ENCODE peak calls at places on chromosome 19, in seven cellular contexts. F is HEK293T; K is AG09319; U is fibroblast of the aortic adventitia; L is T47D; H is naive thymus-derived CD8-positive, alpha-beta T cell; I is amygdala. Z is an unnamed sample.

GRCh38 chr19:2567580-2567979 is 91.7 kb downstream of the GADD45B start:
- DNase-seq in F (no peak), K (no peak), U (no peak), L (no peak), H (no peak), I (no peak), Z (no peak)

GRCh38 chr19:41753936-41754529 is 1.3 kb upstream of the CEACAM6 start:
- DNase-seq in F (peak), K (no peak), U (peak), L (no peak), H (peak), I (no peak), Z (no peak)

GRCh38 chr19:54969647-54970046 is 3.5 kb downstream of the NLRP2 start:
- DNase-seq in F (no peak), K (no peak), U (no peak), L (no peak), H (no peak), I (no peak), Z (no peak)

GRCh38 chr19:41957838-41958366 is 1.2 kb downstream of the RABAC1 start:
- DNase-seq in F (peak), K (peak), U (peak), L (peak), H (no peak), I (no peak), Z (peak)

GRCh38 chr19:5059191-5059579 is 90.3 kb downstream of the KDM4B start:
- DNase-seq in F (no peak), K (no peak), U (no peak), L (no peak), H (no peak), I (no peak), Z (no peak)

GRCh38 chr19:50514346-50515167 is 844 bp upstream of the ASPDH start:
- DNase-seq in F (no peak), K (no peak), U (no peak), L (no peak), H (peak), I (peak), Z (no peak)

GRCh38 chr19:2618611-2619010 is 83.9 kb downstream of the GNG7 start:
- DNase-seq in F (no peak), K (no peak), U (no peak), L (no peak), H (peak), I (no peak), Z (no peak)

GRCh38 chr19:18309525-18310064 is 13.3 kb downstream of the LSM4 start:
- DNase-seq in F (no peak), K (no peak), U (no peak), L (no peak), H (no peak), I (no peak), Z (no peak)

GRCh38 chr19:19711934-19712828 is 20.7 kb downstream of the ZNF14 start:
- DNase-seq in F (no peak), K (no peak), U (no peak), L (no peak), H (no peak), I (no peak), Z (no peak)

GRCh38 chr19:29840066-29840950 is 28.5 kb downstream of the CCNE1 start:
- DNase-seq in F (no peak), K (no peak), U (no peak), L (no peak), H (no peak), I (no peak), Z (no peak)

GRCh38 chr19:15595069-15595468 is 19.9 kb upstream of the CYP4F8 start:
- DNase-seq in F (no peak), K (no peak), U (no peak), L (no peak), H (no peak), I (no peak), Z (no peak)

GRCh38 chr19:44752123-44752815 is 3.8 kb downstream of the BCL3 start:
- DNase-seq in F (no peak), K (no peak), U (no peak), L (no peak), H (no peak), I (no peak), Z (no peak)

GRCh38 chr19:48501961-48502719 is 9.5 kb downstream of the LMTK3 start:
- DNase-seq in F (peak), K (no peak), U (no peak), L (peak), H (peak), I (no peak), Z (peak)

GRCh38 chr19:47819841-47820244 is 1.9 kb upstream of the CRX start:
- DNase-seq in F (no peak), K (no peak), U (no peak), L (no peak), H (no peak), I (no peak), Z (no peak)

GRCh38 chr19:15464394-15465385 is at the start of gene RASAL3:
- DNase-seq in F (no peak), K (no peak), U (peak), L (no peak), H (peak), I (no peak), Z (peak)

GRCh38 chr19:30539981-30540380 is 167.8 kb downstream of the ZNF536 start:
- DNase-seq in F (no peak), K (no peak), U (no peak), L (no peak), H (no peak), I (no peak), Z (no peak)

GRCh38 chr19:44800461-44800860 is 8.4 kb upstream of the BCAM start:
- DNase-seq in F (peak), K (peak), U (peak), L (peak), H (peak), I (no peak), Z (peak)